ENCODE peak calls at places on chromosomes 5 and 9, in five cellular contexts. One of them, this sample, is unnamed.

GRCh38 chr5:74336286-74336685 is 304.2 kb downstream of the ENC1 start:
- DNase-seq in fibroblast of mammary gland: peak; percentile 25
- DNase-seq in astrocyte: no peak
- DNase-seq in foreskin keratinocyte: no peak
- DNase-seq in cardiac fibroblast: no peak
- DNase-seq in this sample: no peak

GRCh38 chr5:50768650-50769049 is 102.2 kb downstream of the PARP8 start:
- DNase-seq in fibroblast of mammary gland: no peak
- DNase-seq in astrocyte: no peak
- DNase-seq in foreskin keratinocyte: no peak
- DNase-seq in cardiac fibroblast: no peak
- DNase-seq in this sample: no peak

GRCh38 chr9:87381746-87382145 is 115.9 kb upstream of the DAPK1 start:
- DNase-seq in fibroblast of mammary gland: peak; percentile 15
- DNase-seq in astrocyte: no peak
- DNase-seq in foreskin keratinocyte: no peak
- DNase-seq in cardiac fibroblast: peak; percentile 29
- DNase-seq in this sample: no peak

GRCh38 chr9:135126480-135127187 is 39.2 kb downstream of the OLFM1 start:
- DNase-seq in fibroblast of mammary gland: peak; percentile 8
- DNase-seq in astrocyte: peak; percentile 46
- DNase-seq in foreskin keratinocyte: peak; percentile 4
- DNase-seq in cardiac fibroblast: no peak
- DNase-seq in this sample: no peak

GRCh38 chr9:129483467-129484324 is 137.2 kb downstream of the C9orf50 start:
- DNase-seq in fibroblast of mammary gland: peak; percentile 94
- DNase-seq in astrocyte: peak; percentile 87
- DNase-seq in foreskin keratinocyte: peak; percentile 83
- DNase-seq in cardiac fibroblast: peak; percentile 98
- DNase-seq in this sample: no peak

GRCh38 chr9:98742325-98743280 is 33.9 kb upstream of the GABBR2 start:
- DNase-seq in fibroblast of mammary gland: peak; percentile 71
- DNase-seq in astrocyte: peak; percentile 46
- DNase-seq in foreskin keratinocyte: peak; percentile 45
- DNase-seq in cardiac fibroblast: peak; percentile 4
- DNase-seq in this sample: no peak

GRCh38 chr9:92019658-92020057 is 69.6 kb upstream of the ROR2 start:
- DNase-seq in fibroblast of mammary gland: no peak
- DNase-seq in astrocyte: no peak
- DNase-seq in foreskin keratinocyte: no peak
- DNase-seq in cardiac fibroblast: no peak
- DNase-seq in this sample: no peak

GRCh38 chr9:136921718-136922117 is 22.8 kb downstream of the FBXW5 start:
- DNase-seq in fibroblast of mammary gland: no peak
- DNase-seq in astrocyte: no peak
- DNase-seq in foreskin keratinocyte: no peak
- DNase-seq in cardiac fibroblast: no peak
- DNase-seq in this sample: no peak

GRCh38 chr5:160339406-160340140 is 27.2 kb upstream of the CCNJL start:
- DNase-seq in fibroblast of mammary gland: peak; percentile 32
- DNase-seq in astrocyte: peak; percentile 23
- DNase-seq in foreskin keratinocyte: no peak
- DNase-seq in cardiac fibroblast: no peak
- DNase-seq in this sample: no peak

GRCh38 chr5:10831416-10831815 is 70.4 kb upstream of the DAP start:
- DNase-seq in fibroblast of mammary gland: peak; percentile 57
- DNase-seq in astrocyte: peak; percentile 92
- DNase-seq in foreskin keratinocyte: no peak
- DNase-seq in cardiac fibroblast: peak; percentile 15
- DNase-seq in this sample: no peak

GRCh38 chr9:131837316-131837715 is 97.4 kb upstream of the RAPGEF1 start:
- DNase-seq in fibroblast of mammary gland: no peak
- DNase-seq in astrocyte: no peak
- DNase-seq in foreskin keratinocyte: no peak
- DNase-seq in cardiac fibroblast: peak; percentile 15
- DNase-seq in this sample: no peak

GRCh38 chr5:95858023-95858461 is 35.5 kb upstream of the GLRX start:
- DNase-seq in fibroblast of mammary gland: peak; percentile 97
- DNase-seq in astrocyte: peak; percentile 98
- DNase-seq in foreskin keratinocyte: no peak
- DNase-seq in cardiac fibroblast: peak; percentile 95
- DNase-seq in this sample: no peak

GRCh38 chr9:133742849-133743444 is 4.8 kb upstream of the SARDH start:
- DNase-seq in fibroblast of mammary gland: peak; percentile 67
- DNase-seq in astrocyte: peak; percentile 36
- DNase-seq in foreskin keratinocyte: peak; percentile 34
- DNase-seq in cardiac fibroblast: peak; percentile 71
- DNase-seq in this sample: peak; percentile 82

GRCh38 chr5:117218789-117219188 is 644.2 kb upstream of the SEMA6A start:
- DNase-seq in fibroblast of mammary gland: no peak
- DNase-seq in astrocyte: no peak
- DNase-seq in foreskin keratinocyte: no peak
- DNase-seq in cardiac fibroblast: no peak
- DNase-seq in this sample: no peak

GRCh38 chr5:127006711-127007110 is 23.6 kb downstream of the MARCHF3 start:
- DNase-seq in fibroblast of mammary gland: peak; percentile 57
- DNase-seq in astrocyte: no peak
- DNase-seq in foreskin keratinocyte: no peak
- DNase-seq in cardiac fibroblast: peak; percentile 51
- DNase-seq in this sample: no peak

GRCh38 chr5:39759696-39760095 is 334.9 kb upstream of the DAB2 start:
- DNase-seq in fibroblast of mammary gland: peak; percentile 31
- DNase-seq in astrocyte: no peak
- DNase-seq in foreskin keratinocyte: peak; percentile 30
- DNase-seq in cardiac fibroblast: peak; percentile 10
- DNase-seq in this sample: no peak

GRCh38 chr9:36995927-36996471 is 38.1 kb downstream of the PAX5 start:
- DNase-seq in fibroblast of mammary gland: peak; percentile 47
- DNase-seq in astrocyte: peak; percentile 26
- DNase-seq in foreskin keratinocyte: peak; percentile 44
- DNase-seq in cardiac fibroblast: peak; percentile 74
- DNase-seq in this sample: peak; percentile 54

GRCh38 chr5:148401604-148402003 is 17.8 kb downstream of the FBXO38 start:
- DNase-seq in fibroblast of mammary gland: peak; percentile 27
- DNase-seq in astrocyte: no peak
- DNase-seq in foreskin keratinocyte: no peak
- DNase-seq in cardiac fibroblast: peak; percentile 28
- DNase-seq in this sample: no peak

GRCh38 chr9:108933641-108934322 is at the start of gene ELP1:
- DNase-seq in fibroblast of mammary gland: peak; percentile 93
- DNase-seq in astrocyte: peak; percentile 91
- DNase-seq in foreskin keratinocyte: peak; percentile 88
- DNase-seq in cardiac fibroblast: peak; percentile 95
- DNase-seq in this sample: peak; percentile 92

GRCh38 chr5:132487841-132488555 is 2.6 kb downstream of the IRF1 start:
- DNase-seq in fibroblast of mammary gland: no peak
- DNase-seq in astrocyte: no peak
- DNase-seq in foreskin keratinocyte: no peak
- DNase-seq in cardiac fibroblast: no peak
- DNase-seq in this sample: no peak

GRCh38 chr5:57441557-57441956 is 41.1 kb downstream of the ACTBL2 start:
- DNase-seq in fibroblast of mammary gland: peak; percentile 99
- DNase-seq in astrocyte: peak; percentile 99
- DNase-seq in foreskin keratinocyte: peak; percentile 85
- DNase-seq in cardiac fibroblast: peak; percentile 98
- DNase-seq in this sample: no peak

GRCh38 chr9:95715911-95716435 is 159.5 kb upstream of the ERCC6L2 start:
- DNase-seq in fibroblast of mammary gland: no peak
- DNase-seq in astrocyte: no peak
- DNase-seq in foreskin keratinocyte: no peak
- DNase-seq in cardiac fibroblast: no peak
- DNase-seq in this sample: no peak

GRCh38 chr5:111953351-111954127 is 196.5 kb upstream of the NREP start:
- DNase-seq in fibroblast of mammary gland: peak; percentile 86
- DNase-seq in astrocyte: peak; percentile 98
- DNase-seq in foreskin keratinocyte: no peak
- DNase-seq in cardiac fibroblast: peak; percentile 88
- DNase-seq in this sample: no peak

GRCh38 chr9:36316629-36317317 is 58.5 kb upstream of the GNE start:
- DNase-seq in fibroblast of mammary gland: no peak
- DNase-seq in astrocyte: peak; percentile 61
- DNase-seq in foreskin keratinocyte: no peak
- DNase-seq in cardiac fibroblast: peak; percentile 66
- DNase-seq in this sample: no peak

GRCh38 chr5:76490970-76491369 is 87.9 kb downstream of the IQGAP2 start:
- DNase-seq in fibroblast of mammary gland: no peak
- DNase-seq in astrocyte: no peak
- DNase-seq in foreskin keratinocyte: no peak
- DNase-seq in cardiac fibroblast: no peak
- DNase-seq in this sample: no peak

GRCh38 chr9:83327323-83327722 is 210.9 kb downstream of the FRMD3 start:
- DNase-seq in fibroblast of mammary gland: no peak
- DNase-seq in astrocyte: no peak
- DNase-seq in foreskin keratinocyte: no peak
- DNase-seq in cardiac fibroblast: no peak
- DNase-seq in this sample: no peak

GRCh38 chr5:126354012-126354856 is 69.0 kb upstream of the GRAMD2B start:
- DNase-seq in fibroblast of mammary gland: peak; percentile 97
- DNase-seq in astrocyte: peak; percentile 99
- DNase-seq in foreskin keratinocyte: peak; percentile 97
- DNase-seq in cardiac fibroblast: peak; percentile 96
- DNase-seq in this sample: no peak

GRCh38 chr9:114284316-114285060 is 38.4 kb upstream of the ORM1 start:
- DNase-seq in fibroblast of mammary gland: no peak
- DNase-seq in astrocyte: no peak
- DNase-seq in foreskin keratinocyte: no peak
- DNase-seq in cardiac fibroblast: no peak
- DNase-seq in this sample: no peak

GRCh38 chr5:136020383-136021015 is 8.3 kb upstream of the TGFBI start:
- DNase-seq in fibroblast of mammary gland: peak; percentile 99
- DNase-seq in astrocyte: peak; percentile 98
- DNase-seq in foreskin keratinocyte: peak; percentile 99
- DNase-seq in cardiac fibroblast: peak; percentile 92
- DNase-seq in this sample: no peak

GRCh38 chr9:88578486-88579362 is 43.7 kb downstream of the NXNL2 start:
- DNase-seq in fibroblast of mammary gland: peak; percentile 72
- DNase-seq in astrocyte: peak; percentile 31
- DNase-seq in foreskin keratinocyte: peak; percentile 41
- DNase-seq in cardiac fibroblast: peak; percentile 81
- DNase-seq in this sample: peak; percentile 88

GRCh38 chr5:2909035-2909434 is 157.6 kb upstream of the IRX2 start:
- DNase-seq in fibroblast of mammary gland: no peak
- DNase-seq in astrocyte: no peak
- DNase-seq in foreskin keratinocyte: no peak
- DNase-seq in cardiac fibroblast: no peak
- DNase-seq in this sample: no peak

GRCh38 chr9:99000480-99001395 is 57.0 kb downstream of the COL15A1 start:
- DNase-seq in fibroblast of mammary gland: peak; percentile 81
- DNase-seq in astrocyte: peak; percentile 68
- DNase-seq in foreskin keratinocyte: peak; percentile 51
- DNase-seq in cardiac fibroblast: peak; percentile 84
- DNase-seq in this sample: no peak

GRCh38 chr9:133125706-133126696 is 5.0 kb upstream of the RALGDS start:
- DNase-seq in fibroblast of mammary gland: peak; percentile 74
- DNase-seq in astrocyte: peak; percentile 63
- DNase-seq in foreskin keratinocyte: no peak
- DNase-seq in cardiac fibroblast: peak; percentile 71
- DNase-seq in this sample: no peak

GRCh38 chr5:80207832-80208231 is 48.0 kb downstream of the SERINC5 start:
- DNase-seq in fibroblast of mammary gland: no peak
- DNase-seq in astrocyte: no peak
- DNase-seq in foreskin keratinocyte: no peak
- DNase-seq in cardiac fibroblast: no peak
- DNase-seq in this sample: no peak

GRCh38 chr5:102975040-102975439 is 144.9 kb downstream of the GIN1 start:
- DNase-seq in fibroblast of mammary gland: peak; percentile 18
- DNase-seq in astrocyte: peak; percentile 10
- DNase-seq in foreskin keratinocyte: no peak
- DNase-seq in cardiac fibroblast: peak; percentile 64
- DNase-seq in this sample: no peak

GRCh38 chr9:105690742-105691141 is 3.6 kb upstream of the TMEM38B start:
- DNase-seq in fibroblast of mammary gland: no peak
- DNase-seq in astrocyte: no peak
- DNase-seq in foreskin keratinocyte: no peak
- DNase-seq in cardiac fibroblast: peak; percentile 42
- DNase-seq in this sample: no peak
- TF ChIP-seq CTCF in fibroblast of mammary gland: peak; percentile 65
- TF ChIP-seq CTCF in astrocyte: peak; percentile 37
- TF ChIP-seq CTCF in foreskin keratinocyte: peak; percentile 68
- TF ChIP-seq CTCF in cardiac fibroblast: peak; percentile 65
- TF ChIP-seq CTCF in this sample: peak; percentile 54

GRCh38 chr5:145920542-145921210 is 15.7 kb upstream of the SH3RF2 start:
- DNase-seq in fibroblast of mammary gland: no peak
- DNase-seq in astrocyte: no peak
- DNase-seq in foreskin keratinocyte: peak; percentile 55
- DNase-seq in cardiac fibroblast: no peak
- DNase-seq in this sample: no peak
- TF ChIP-seq CTCF in fibroblast of mammary gland: no peak
- TF ChIP-seq CTCF in astrocyte: no peak
- TF ChIP-seq CTCF in foreskin keratinocyte: peak; percentile 57
- TF ChIP-seq CTCF in cardiac fibroblast: no peak
- TF ChIP-seq CTCF in this sample: no peak

GRCh38 chr9:127805620-127806019 is 2.9 kb downstream of the FPGS start:
- DNase-seq in fibroblast of mammary gland: peak; percentile 40
- DNase-seq in astrocyte: no peak
- DNase-seq in foreskin keratinocyte: no peak
- DNase-seq in cardiac fibroblast: no peak
- DNase-seq in this sample: no peak
- TF ChIP-seq CTCF in fibroblast of mammary gland: peak; percentile 47
- TF ChIP-seq CTCF in astrocyte: peak; percentile 36
- TF ChIP-seq CTCF in foreskin keratinocyte: peak; percentile 49
- TF ChIP-seq CTCF in cardiac fibroblast: peak; percentile 48
- TF ChIP-seq CTCF in this sample: peak; percentile 52

GRCh38 chr5:151080620-151081425 is at the start of gene TNIP1:
- DNase-seq in fibroblast of mammary gland: peak; percentile 78
- DNase-seq in astrocyte: peak; percentile 82
- DNase-seq in foreskin keratinocyte: peak; percentile 80
- DNase-seq in cardiac fibroblast: peak; percentile 94
- DNase-seq in this sample: peak; percentile 88

GRCh38 chr5:151084363-151084762 is 3.5 kb upstream of the TNIP1 start:
- DNase-seq in fibroblast of mammary gland: peak; percentile 75
- DNase-seq in astrocyte: no peak
- DNase-seq in foreskin keratinocyte: no peak
- DNase-seq in cardiac fibroblast: peak; percentile 48
- DNase-seq in this sample: no peak

GRCh38 chr5:151082976-151083651 is 2.3 kb upstream of the TNIP1 start:
- DNase-seq in fibroblast of mammary gland: peak; percentile 26
- DNase-seq in astrocyte: no peak
- DNase-seq in foreskin keratinocyte: peak; percentile 92
- DNase-seq in cardiac fibroblast: no peak
- DNase-seq in this sample: no peak

GRCh38 chr5:151081426-151082273 is 816 bp upstream of the TNIP1 start:
- DNase-seq in fibroblast of mammary gland: peak; percentile 49
- DNase-seq in astrocyte: no peak
- DNase-seq in foreskin keratinocyte: no peak
- DNase-seq in cardiac fibroblast: no peak
- DNase-seq in this sample: no peak

GRCh38 chr5:151082274-151082902 is 1.6 kb upstream of the TNIP1 start:
- DNase-seq in fibroblast of mammary gland: no peak
- DNase-seq in astrocyte: no peak
- DNase-seq in foreskin keratinocyte: no peak
- DNase-seq in cardiac fibroblast: no peak
- DNase-seq in this sample: no peak
- TF ChIP-seq CTCF in fibroblast of mammary gland: peak; percentile 21
- TF ChIP-seq CTCF in astrocyte: peak; percentile 26
- TF ChIP-seq CTCF in foreskin keratinocyte: peak; percentile 56
- TF ChIP-seq CTCF in cardiac fibroblast: peak; percentile 47
- TF ChIP-seq CTCF in this sample: peak; percentile 50

This sample was measured in progenitor cell of endocrine pancreas.